ENCODE peak calls at places on chromosomes 16 and 17, in four cellular contexts. One of them, this sample, is unnamed.

GRCh38 chr16:57513371-57514102 is 22.8 kb downstream of the CCDC102A start:
- DNase-seq in T-helper 17 cell: no peak
- DNase-seq in activated CD4-positive, alpha-beta T cell treated with anti-CD3 and anti-CD28 coated beads, Interleukin-2, amount 10 ng/mL, durations not matched to agents 24 days and 14 days: no peak
- DNase-seq in stimulated activated CD4-positive, alpha-beta T cell treated with anti-CD3 and anti-CD28 coated beads, Interleukin-12 subunit alpha, Interleukin-12 subunit beta, amount 100 ng/mL, for 24 hours: no peak
- DNase-seq in this sample: no peak

GRCh38 chr17:58249270-58250133 is 11.1 kb downstream of the LPO start:
- DNase-seq in stimulated activated CD4-positive, alpha-beta T cell treated with anti-CD3 and anti-CD28 coated beads, Interleukin-12 subunit alpha, Interleukin-12 subunit beta, amount 100 ng/mL, for 24 hours: peak
- DNase-seq in T-helper 17 cell: peak
- DNase-seq in activated CD4-positive, alpha-beta T cell treated with anti-CD3 and anti-CD28 coated beads, Interleukin-2, amount 10 ng/mL, durations not matched to agents 24 days and 14 days: peak
- DNase-seq in this sample: peak

GRCh38 chr17:28796062-28796461 is 46.5 kb downstream of the FAM222B start:
- DNase-seq in T-helper 17 cell: no peak
- DNase-seq in activated CD4-positive, alpha-beta T cell treated with anti-CD3 and anti-CD28 coated beads, Interleukin-2, amount 10 ng/mL, durations not matched to agents 24 days and 14 days: no peak
- DNase-seq in stimulated activated CD4-positive, alpha-beta T cell treated with anti-CD3 and anti-CD28 coated beads, Interleukin-12 subunit alpha, Interleukin-12 subunit beta, amount 100 ng/mL, for 24 hours: no peak
- DNase-seq in this sample: no peak

GRCh38 chr16:50547340-50547865 is 793 bp upstream of the NKD1 start:
- DNase-seq in T-helper 17 cell: peak
- DNase-seq in stimulated activated CD4-positive, alpha-beta T cell treated with anti-CD3 and anti-CD28 coated beads, Interleukin-12 subunit alpha, Interleukin-12 subunit beta, amount 100 ng/mL, for 24 hours: peak
- DNase-seq in activated CD4-positive, alpha-beta T cell treated with anti-CD3 and anti-CD28 coated beads, Interleukin-2, amount 10 ng/mL, durations not matched to agents 24 days and 14 days: peak
- DNase-seq in this sample: peak

GRCh38 chr16:81094771-81095251 is 1.4 kb downstream of the GCSH start:
- DNase-seq in activated CD4-positive, alpha-beta T cell treated with anti-CD3 and anti-CD28 coated beads, Interleukin-2, amount 10 ng/mL, durations not matched to agents 24 days and 14 days: no peak
- DNase-seq in T-helper 17 cell: no peak
- DNase-seq in stimulated activated CD4-positive, alpha-beta T cell treated with anti-CD3 and anti-CD28 coated beads, Interleukin-12 subunit alpha, Interleukin-12 subunit beta, amount 100 ng/mL, for 24 hours: no peak
- DNase-seq in this sample: no peak

GRCh38 chr17:46777943-46778915 is 40.3 kb downstream of the WNT3 start:
- DNase-seq in T-helper 17 cell: no peak
- DNase-seq in stimulated activated CD4-positive, alpha-beta T cell treated with anti-CD3 and anti-CD28 coated beads, Interleukin-12 subunit alpha, Interleukin-12 subunit beta, amount 100 ng/mL, for 24 hours: no peak
- DNase-seq in activated CD4-positive, alpha-beta T cell treated with anti-CD3 and anti-CD28 coated beads, Interleukin-2, amount 10 ng/mL, durations not matched to agents 24 days and 14 days: no peak
- DNase-seq in this sample: no peak

GRCh38 chr17:79272666-79273219 is 198.1 kb downstream of the ENGASE start:
- DNase-seq in stimulated activated CD4-positive, alpha-beta T cell treated with anti-CD3 and anti-CD28 coated beads, Interleukin-12 subunit alpha, Interleukin-12 subunit beta, amount 100 ng/mL, for 24 hours: no peak
- DNase-seq in activated CD4-positive, alpha-beta T cell treated with anti-CD3 and anti-CD28 coated beads, Interleukin-2, amount 10 ng/mL, durations not matched to agents 24 days and 14 days: no peak
- DNase-seq in T-helper 17 cell: no peak
- DNase-seq in this sample: no peak

GRCh38 chr16:86773339-86773715 is 195.0 kb downstream of the FOXL1 start:
- DNase-seq in activated CD4-positive, alpha-beta T cell treated with anti-CD3 and anti-CD28 coated beads, Interleukin-2, amount 10 ng/mL, durations not matched to agents 24 days and 14 days: no peak
- DNase-seq in stimulated activated CD4-positive, alpha-beta T cell treated with anti-CD3 and anti-CD28 coated beads, Interleukin-12 subunit alpha, Interleukin-12 subunit beta, amount 100 ng/mL, for 24 hours: no peak
- DNase-seq in T-helper 17 cell: no peak
- DNase-seq in this sample: no peak

GRCh38 chr16:23871924-23872323 is 36.1 kb downstream of the PRKCB start:
- DNase-seq in stimulated activated CD4-positive, alpha-beta T cell treated with anti-CD3 and anti-CD28 coated beads, Interleukin-12 subunit alpha, Interleukin-12 subunit beta, amount 100 ng/mL, for 24 hours: no peak
- DNase-seq in activated CD4-positive, alpha-beta T cell treated with anti-CD3 and anti-CD28 coated beads, Interleukin-2, amount 10 ng/mL, durations not matched to agents 24 days and 14 days: no peak
- DNase-seq in T-helper 17 cell: no peak
- DNase-seq in this sample: no peak

This sample was measured in stimulated activated CD8-positive, alpha-beta memory T cell treated with anti-CD3 and anti-CD28 coated beads, Interleukin-15, amount 100 ng/mL, for 24 hours.